ENCODE peak calls at places on chromosome 18, in nine cellular contexts. K, H, G, Q, N, X, A, L and Z are unnamed samples.

GRCh38 chr18:57164401-57164800 is 17.5 kb downstream of the BOD1L2 start:
- DNase-seq in K (no peak), H (no peak), G (no peak), Q (no peak), N (no peak), X (no peak), A (no peak), L (no peak), Z (no peak)

GRCh38 chr18:10086458-10086857 is 172.6 kb downstream of the VAPA start:
- DNase-seq in K (no peak), H (no peak), G (no peak), Q (no peak), N (no peak), X (no peak), A (no peak), L (no peak), Z (no peak)

GRCh38 chr18:64966667-64967066 is 784.1 kb upstream of the CDH7 start:
- DNase-seq in K (no peak), H (no peak), G (peak; percentile 2), Q (no peak), N (no peak), X (no peak), A (no peak), L (no peak), Z (no peak)

GRCh38 chr18:39660141-39660540 is 2094.5 kb upstream of the CELF4 start:
- DNase-seq in K (no peak), H (no peak), G (peak; percentile 59), Q (no peak), N (no peak), X (peak; percentile 26), A (no peak), L (no peak), Z (no peak)

GRCh38 chr18:48866028-48866733 is 84.6 kb downstream of the SMAD7 start:
- DNase-seq in K (peak; percentile 86), H (peak; percentile 69), G (peak; percentile 80), Q (peak; percentile 41), N (peak; percentile 35), X (peak; percentile 85), A (no peak), L (peak; percentile 46), Z (no peak)

GRCh38 chr18:24200494-24200893 is 61.6 kb downstream of the CABYR start:
- DNase-seq in K (no peak), H (no peak), G (no peak), Q (no peak), N (no peak), X (no peak), A (no peak), L (no peak), Z (no peak)

GRCh38 chr18:62324917-62325805 is at the start of gene TNFRSF11A:
- DNase-seq in K (no peak), H (peak; percentile 52), G (no peak), Q (peak; percentile 87), N (no peak), X (no peak), A (peak; percentile 56), L (peak; percentile 45), Z (no peak)

GRCh38 chr18:73007195-73007934 is 139.6 kb upstream of the NETO1 start:
- DNase-seq in K (no peak), H (no peak), G (peak; percentile 14), Q (no peak), N (no peak), X (no peak), A (no peak), L (no peak), Z (no peak)

GRCh38 chr18:28854964-28855363 is 678.0 kb upstream of the CDH2 start:
- DNase-seq in K (no peak), H (no peak), G (peak; percentile 54), Q (no peak), N (no peak), X (peak; percentile 18), A (no peak), L (no peak), Z (no peak)

GRCh38 chr18:77851798-77852197 is 602.1 kb downstream of the GALR1 start:
- DNase-seq in K (no peak), H (no peak), G (no peak), Q (no peak), N (no peak), X (no peak), A (no peak), L (no peak), Z (no peak)

DNA sequence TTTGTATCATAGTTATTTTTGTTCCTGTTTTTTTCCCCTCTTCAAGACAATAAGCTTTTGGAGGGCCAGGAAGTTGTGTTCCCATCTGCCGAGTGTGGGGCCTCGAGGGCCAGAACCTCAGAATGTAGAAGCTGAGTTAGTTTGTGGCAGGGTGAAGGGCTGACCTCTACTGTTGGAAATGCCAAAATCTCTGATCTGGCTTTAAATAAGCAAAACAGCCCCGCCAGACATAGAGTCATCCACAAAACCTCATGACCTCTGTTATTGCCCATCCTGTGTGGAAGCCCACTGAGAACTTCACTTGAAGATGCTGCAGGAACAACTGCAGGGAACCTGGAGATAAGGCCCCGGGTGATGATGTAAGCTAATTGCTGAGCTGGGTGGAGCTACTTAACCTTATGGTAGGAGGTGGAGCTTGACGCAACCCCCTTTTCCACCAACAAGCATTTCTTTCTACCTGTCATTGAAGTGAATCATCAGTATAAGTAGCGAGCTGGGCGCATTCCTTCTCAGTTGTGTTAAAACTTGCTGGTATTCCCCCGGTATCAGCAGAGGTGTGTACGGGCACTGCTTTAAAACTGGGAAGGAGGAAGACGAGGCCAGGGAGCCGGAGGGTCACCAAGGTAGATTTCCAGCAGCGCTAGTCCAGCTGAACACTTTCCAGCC is 177.2 kb downstream of the NEDD4L start:
- DNase-seq in K (no peak), H (peak; percentile 62), G (peak; percentile 98), Q (no peak), N (no peak), X (peak; percentile 53), A (no peak), L (peak; percentile 70), Z (no peak)
- H3K4me3 ChIP-seq in K (no peak overlapping the region), H (peak overlapping the region; percentile 13), G (no peak overlapping the region), Q (no peak overlapping the region), N (peak overlapping the region; percentile 34), X (no peak overlapping the region), A (no peak overlapping the region), L (peak overlapping the region; percentile 21), Z (no peak overlapping the region)

GRCh38 chr18:35054401-35054800 is 13.2 kb downstream of the MAPRE2 start:
- DNase-seq in K (no peak), H (no peak), G (no peak), Q (no peak), N (no peak), X (no peak), A (no peak), L (no peak), Z (no peak)
- H3K4me3 ChIP-seq in K (no peak overlapping the region), H (no peak overlapping the region), G (no peak overlapping the region), Q (no peak overlapping the region), N (no peak overlapping the region), X (no peak overlapping the region), A (no peak overlapping the region), L (no peak overlapping the region), Z (no peak overlapping the region)

GRCh38 chr18:22320736-22321135 is 97.0 kb downstream of the CTAGE1 start:
- DNase-seq in K (no peak), H (no peak), G (no peak), Q (no peak), N (no peak), X (no peak), A (peak; percentile 11), L (no peak), Z (no peak)

GRCh38 chr18:22325396-22325795 is 92.3 kb downstream of the CTAGE1 start:
- DNase-seq in K (no peak), H (no peak), G (no peak), Q (no peak), N (no peak), X (no peak), A (no peak), L (no peak), Z (no peak)

GRCh38 chr18:22320155-22320554 is 97.6 kb downstream of the CTAGE1 start:
- DNase-seq in K (no peak), H (no peak), G (no peak), Q (no peak), N (no peak), X (no peak), A (no peak), L (no peak), Z (no peak)

GRCh38 chr18:22322251-22322691 is 95.4 kb downstream of the CTAGE1 start:
- DNase-seq in K (no peak), H (no peak), G (no peak), Q (no peak), N (no peak), X (no peak), A (no peak), L (no peak), Z (no peak)

DNA sequence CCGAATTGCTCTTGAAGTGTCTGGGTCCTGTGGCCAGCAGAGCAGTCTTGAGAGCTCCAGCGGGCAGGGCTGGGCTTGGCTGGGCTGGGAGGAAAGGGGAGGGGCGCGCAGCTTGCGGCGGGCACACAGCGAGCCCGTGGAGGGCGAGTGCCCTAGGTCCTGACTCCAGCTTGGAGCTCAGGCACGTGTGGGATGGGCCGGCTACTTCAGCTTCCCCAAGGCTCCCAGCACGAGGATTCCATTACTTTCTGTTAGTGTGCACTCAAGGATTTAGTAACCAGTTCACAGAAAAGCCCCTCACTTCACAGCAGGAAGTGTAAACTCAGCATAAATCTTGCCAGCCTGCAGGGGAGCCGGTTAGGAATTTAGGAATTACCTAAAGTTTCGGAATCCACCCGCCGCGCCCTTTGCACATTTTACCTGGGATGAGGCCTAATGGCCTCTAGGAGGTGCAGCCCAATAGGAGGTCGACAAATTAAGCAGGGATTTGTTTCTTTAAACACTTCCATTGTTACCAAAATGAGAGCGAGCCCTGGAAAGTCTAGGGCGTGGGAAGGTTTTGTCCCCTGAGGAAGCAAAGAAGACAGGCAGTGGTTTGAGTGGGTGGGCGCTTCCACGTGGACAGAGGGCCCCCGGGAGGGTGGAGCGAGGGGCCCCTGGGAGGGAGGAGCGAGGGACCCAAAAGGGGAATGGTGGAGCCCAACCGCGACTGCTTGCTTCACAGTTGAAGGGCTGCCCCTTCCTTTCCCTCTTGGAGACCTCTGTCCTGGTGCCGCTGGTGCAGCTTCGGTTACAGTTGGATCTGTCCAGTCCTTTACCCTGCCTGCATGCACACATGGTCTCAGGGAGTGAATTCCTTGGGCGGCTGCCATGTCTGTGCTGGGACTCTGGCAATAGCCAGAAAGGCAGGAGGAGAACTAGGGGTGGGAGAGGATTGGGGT is 93.3 kb downstream of the CTAGE1 start:
- DNase-seq in K (peak; percentile 88), H (peak; percentile 34), G (peak; percentile 56), Q (peak; percentile 82), N (no peak), X (no peak), A (no peak), L (no peak), Z (no peak)
- H3K4me3 ChIP-seq in K (peak overlapping the region; percentile 49), H (no peak overlapping the region), G (no peak overlapping the region), Q (no peak overlapping the region), N (no peak overlapping the region), X (no peak overlapping the region), A (no peak overlapping the region), L (no peak overlapping the region), Z (no peak overlapping the region)

DNA sequence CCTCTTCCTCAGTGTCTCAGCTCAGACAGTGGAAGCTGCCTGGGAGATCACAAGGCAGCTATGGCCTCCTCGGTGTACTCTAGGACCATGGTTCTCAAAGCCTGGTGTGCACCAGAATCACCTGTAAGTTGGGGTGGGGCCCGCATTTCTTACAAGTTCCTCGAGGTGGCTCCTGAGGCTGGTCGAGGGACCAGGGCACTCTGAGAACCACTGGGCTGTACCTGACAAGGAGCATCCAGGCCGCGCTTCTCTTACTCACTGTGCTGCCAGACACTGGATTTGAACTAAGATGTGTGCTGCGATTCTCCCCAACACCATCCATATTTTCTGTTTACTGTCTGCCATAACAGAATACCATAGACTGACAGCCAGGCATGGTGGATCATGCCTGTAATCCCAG is 59.5 kb downstream of the DIPK1C start:
- DNase-seq in K (peak; percentile 56), H (no peak), G (no peak), Q (no peak), N (no peak), X (no peak), A (no peak), L (no peak), Z (no peak)
- H3K4me3 ChIP-seq in K (no peak overlapping the region), H (no peak overlapping the region), G (no peak overlapping the region), Q (no peak overlapping the region), N (no peak overlapping the region), X (no peak overlapping the region), A (no peak overlapping the region), L (no peak overlapping the region), Z (no peak overlapping the region)

GRCh38 chr18:58180738-58181353 is 136.8 kb downstream of the NEDD4L start:
- DNase-seq in K (no peak), H (no peak), G (no peak), Q (no peak), N (no peak), X (peak; percentile 47), A (peak; percentile 38), L (peak; percentile 61), Z (peak; percentile 25)
- H3K4me3 ChIP-seq in K (no peak overlapping the region), H (no peak overlapping the region), G (no peak overlapping the region), Q (no peak overlapping the region), N (no peak overlapping the region), X (no peak overlapping the region), A (no peak overlapping the region), L (no peak overlapping the region), Z (no peak overlapping the region)